ENCODE peak calls at places on chromosomes 11 and 22, in six cellular contexts. O, N, V, D, B and W are unnamed samples. For H3K4me1 and H3K27me3, the result is how much of the 10 kb centered on the place peaks cover.

GRCh38 chr11:129115652-129116585 is 76.2 kb downstream of the ARHGAP32 start:
- DNase-seq in O (no peak), D (peak), N (peak), B (no peak), V (no peak), W (no peak)

GRCh38 chr11:11605181-11605580 is 16.6 kb downstream of the GALNT18 start:
- DNase-seq in B (no peak), N (no peak), O (no peak), D (no peak), V (no peak), W (no peak)

GRCh38 chr11:94794287-94795168 is 26.4 kb downstream of the AMOTL1 start:
- DNase-seq in B (peak), N (peak), O (no peak), V (peak), D (peak), W (no peak)

GRCh38 chr11:60867871-60868681 is 734 bp downstream of the ZP1 start:
- DNase-seq in V (no peak), O (no peak), B (no peak), D (no peak), N (no peak), W (no peak)

GRCh38 chr11:113603277-113604059 is 102.6 kb downstream of the TMPRSS5 start:
- DNase-seq in D (no peak), O (no peak), B (no peak), V (no peak), N (no peak), W (no peak)

GRCh38 chr11:87451400-87451799 is 413.7 kb downstream of the TMEM135 start:
- DNase-seq in B (no peak), D (peak), O (no peak), N (no peak), V (no peak), W (no peak)

GRCh38 chr11:24588075-24588474 is 91.2 kb downstream of the LUZP2 start:
- DNase-seq in V (no peak), B (no peak), O (no peak), N (peak), D (peak), W (no peak)

GRCh38 chr22:26464312-26464711 is 19.3 kb downstream of the HPS4 start:
- DNase-seq in D (no peak), O (no peak), V (no peak), N (no peak), B (no peak), W (no peak)

GRCh38 chr11:789951-790350 is at the start of gene CEND1:
- DNase-seq in B (no peak), O (no peak), V (no peak), D (peak), N (no peak), W (no peak)

GRCh38 chr22:48581206-48581766 is 1246.4 kb downstream of the BRD1 start:
- DNase-seq in N (no peak), B (no peak), V (no peak), D (no peak), O (no peak), W (no peak)

GRCh38 chr11:44542372-44542771 is 23.1 kb upstream of the CD82 start:
- DNase-seq in N (no peak), O (no peak), B (no peak), V (no peak), D (no peak), W (no peak)

GRCh38 chr11:134662629-134663360 is 250.8 kb upstream of the B3GAT1 start:
- DNase-seq in O (peak), N (no peak), B (no peak), D (no peak), V (no peak), W (no peak)

GRCh38 chr11:128733440-128734115 is 39.7 kb downstream of the FLI1 start:
- DNase-seq in V (no peak), D (peak), B (no peak), N (no peak), O (no peak), W (no peak)

GRCh38 chr22:27597703-27598444 is 203.7 kb downstream of the MN1 start:
- DNase-seq in V (no peak), D (no peak), O (no peak), N (peak), B (no peak), W (no peak)

GRCh38 chr11:60370252-60370810 is 8.0 kb upstream of the MS4A7 start:
- DNase-seq in N (no peak), O (no peak), B (no peak), D (no peak), V (no peak), W (no peak)

GRCh38 chr11:118885319-118885718 is 1.6 kb downstream of the CXCR5 start:
- DNase-seq in V (no peak), N (no peak), B (no peak), D (no peak), O (no peak), W (no peak)

GRCh38 chr22:46038174-46038487 is 61.2 kb upstream of the WNT7B start:
- DNase-seq in D (no peak), O (no peak), V (no peak), N (no peak), B (no peak), W (no peak)

GRCh38 chr11:94134651-94135512 is 6.2 kb downstream of the PANX1 start:
- DNase-seq in D (peak), V (no peak), N (peak), O (no peak), B (peak), W (no peak)

GRCh38 chr11:15852179-15852578 is 504.2 kb downstream of the SOX6 start:
- DNase-seq in D (peak), V (no peak), B (no peak), N (no peak), O (no peak), W (no peak)

GRCh38 chr22:50341977-50342650 is 1.0 kb upstream of the PPP6R2 start:
- DNase-seq in V (peak), B (peak), O (peak), D (peak), N (peak), W (peak)

GRCh38 chr11:69468911-69469885 is 12.3 kb upstream of the LINC01488 start:
- DNase-seq in O (no peak), V (no peak), B (no peak), N (no peak), D (no peak), W (no peak)

GRCh38 chr22:20867179-20868099 is 8.6 kb downstream of the SNAP29 start:
- DNase-seq in B (peak), O (no peak), D (peak), V (peak), N (no peak), W (peak)
- H3K4me1 ChIP-seq in B (under half), O (under half), D (under half), V (under half), N (under half), W (under half)

GRCh38 chr22:17084554-17085276 is at the start of gene IL17RA:
- DNase-seq in V (peak), O (peak), N (peak), B (peak), D (peak), W (peak)

GRCh38 chr22:17085277-17086091 is 684 bp downstream of the IL17RA start:
- DNase-seq in V (no peak), N (no peak), O (peak), B (peak), D (no peak), W (peak)

GRCh38 chr22:17083255-17083654 is 1.5 kb upstream of the IL17RA start:
- DNase-seq in V (no peak), B (no peak), N (no peak), D (no peak), O (no peak), W (no peak)

GRCh38 chr22:17086301-17086700 is 1.5 kb downstream of the IL17RA start:
- DNase-seq in D (no peak), N (no peak), O (no peak), B (no peak), V (no peak), W (no peak)

GRCh38 chr22:17083811-17084540 is 824 bp upstream of the IL17RA start:
- DNase-seq in N (no peak), D (no peak), O (no peak), B (no peak), V (no peak), W (no peak)
- H3K4me3 ChIP-seq in N (peak), D (peak), O (peak), B (peak), V (peak), W (peak)

GRCh38 chr11:3218483-3219280 is at the start of gene MRGPRG:
- DNase-seq in D (no peak), N (no peak), B (no peak), V (no peak), O (no peak), W (no peak)
- H3K27me3 ChIP-seq in D (half or more), N (under half), B (under half), V (under half), O (under half), W (under half)

DNA sequence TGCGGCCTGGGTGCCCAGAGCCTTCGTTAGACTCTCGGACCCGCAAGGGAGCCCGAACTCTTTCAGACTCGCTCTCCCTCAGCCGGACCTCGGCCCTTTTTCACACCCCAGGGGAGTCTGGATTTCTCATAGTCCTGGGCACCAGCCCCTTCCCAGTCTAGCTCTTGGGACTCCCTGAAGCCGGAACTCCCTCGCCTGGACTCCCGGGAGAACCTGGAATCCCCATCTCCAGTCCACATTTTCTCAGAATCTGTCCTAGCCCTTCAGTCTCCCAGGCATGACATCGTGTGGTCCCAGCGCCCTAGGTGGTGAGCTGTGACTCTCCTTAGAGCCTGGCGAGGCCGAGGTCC is 606 bp upstream of the DUSP18 start:
- DNase-seq in O (no peak), V (no peak), N (no peak), B (no peak), D (no peak), W (no peak)
- H3K4me1 ChIP-seq in O (under half), V (under half), N (under half), B (under half), D (under half), W (under half)

GRCh38 chr11:76859708-76860233 is 947 bp upstream of the ACER3 start:
- DNase-seq in B (no peak), O (no peak), V (no peak), D (no peak), N (no peak), W (no peak)
- H3K4me3 ChIP-seq in B (no peak), O (no peak), V (no peak), D (no peak), N (no peak), W (no peak)

GRCh38 chr11:19513253-19513652 is 199.4 kb upstream of the NAV2 start:
- DNase-seq in D (no peak), O (no peak), V (no peak), B (no peak), N (no peak), W (no peak)

GRCh38 chr11:19511066-19511412 is 201.6 kb upstream of the NAV2 start:
- DNase-seq in O (no peak), B (no peak), V (no peak), N (no peak), D (no peak), W (no peak)

GRCh38 chr11:19510468-19510867 is 202.2 kb upstream of the NAV2 start:
- DNase-seq in O (no peak), V (no peak), N (no peak), B (no peak), D (no peak), W (no peak)

GRCh38 chr11:19512621-19513020 is 200.0 kb upstream of the NAV2 start:
- DNase-seq in D (no peak), B (no peak), V (no peak), N (no peak), O (no peak), W (no peak)

DNA sequence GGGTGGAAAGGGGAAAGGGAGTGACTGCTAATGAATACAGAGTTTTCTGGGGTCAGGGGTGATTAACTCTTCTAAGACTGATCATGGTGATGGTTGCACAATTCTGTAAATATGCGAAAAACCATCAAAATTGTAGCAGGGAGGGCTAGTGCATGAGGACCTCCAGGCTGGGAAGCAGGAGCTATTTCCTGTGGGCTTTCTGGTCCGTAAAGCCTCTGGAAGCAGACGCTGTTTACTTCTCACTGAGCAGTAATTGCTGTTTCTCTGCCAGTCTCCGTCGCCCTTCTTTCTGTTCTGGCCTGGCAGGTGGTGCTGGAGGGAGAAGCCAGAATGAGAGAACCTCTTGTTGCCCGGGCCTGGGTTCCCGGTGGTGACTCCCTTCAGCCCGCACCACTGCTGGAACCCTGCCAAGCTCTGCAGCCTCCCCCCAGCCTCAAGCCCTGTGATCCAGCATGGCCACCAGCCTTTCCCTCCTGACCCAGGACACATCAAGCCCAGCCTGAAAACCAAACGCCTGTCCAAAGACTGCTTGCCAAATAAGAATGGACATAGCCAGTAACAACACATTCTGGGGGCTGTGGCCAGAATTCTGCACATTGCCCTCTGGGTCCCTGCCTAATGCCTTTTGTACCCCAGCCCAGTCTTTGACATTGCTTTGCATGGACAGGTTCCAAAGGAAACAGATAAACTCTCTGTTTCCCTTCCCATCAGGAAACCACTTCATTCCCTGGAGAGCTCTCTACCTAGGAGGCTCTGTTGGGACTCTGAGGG is 201.0 kb upstream of the NAV2 start:
- DNase-seq in N (no peak), O (no peak), D (no peak), B (no peak), V (no peak), W (no peak)
- H3K27me3 ChIP-seq in N (under half), O (under half), D (under half), B (under half), V (under half), W (under half)

GRCh38 chr11:1920909-1921575 is 1.5 kb downstream of the TNNT3 start:
- DNase-seq in V (no peak), B (no peak), N (no peak), D (no peak), O (no peak), W (no peak)

GRCh38 chr11:1921576-1922141 is 2.2 kb downstream of the TNNT3 start:
- DNase-seq in O (no peak), B (no peak), N (no peak), D (no peak), V (no peak), W (no peak)

GRCh38 chr11:1923201-1923956 is 3.9 kb downstream of the TNNT3 start:
- DNase-seq in B (no peak), N (no peak), V (no peak), O (no peak), D (no peak), W (no peak)

GRCh38 chr11:1924121-1924520 is 4.6 kb downstream of the TNNT3 start:
- DNase-seq in D (no peak), V (no peak), O (no peak), B (no peak), N (peak), W (no peak)

GRCh38 chr11:1922411-1923113 is 3.1 kb downstream of the TNNT3 start:
- DNase-seq in D (no peak), B (no peak), V (no peak), N (no peak), O (no peak), W (no peak)
- H3K4me1 ChIP-seq in D (under half), B (under half), V (under half), N (under half), O (under half), W (under half)